ENCODE peak calls at places on chromosomes 11 and 22, in seven cellular contexts. R is mucosa of descending colon, Q is AG04450, Y is astrocyte of the spinal cord, E is sigmoid colon, S is colonic mucosa, M is esophagus squamous epithelium. X is an unnamed sample.

GRCh38 chr22:39279170-39279850 is 34.5 kb upstream of the PDGFB start:
- DNase-seq in R (no peak), E (no peak), Q (no peak), M (no peak), S (no peak), Y (no peak), X (no peak)

GRCh38 chr22:32063701-32064100 is 20.6 kb downstream of the SLC5A1 start:
- DNase-seq in E (no peak), M (no peak), S (no peak), Q (no peak), Y (no peak), R (no peak), X (no peak)

GRCh38 chr11:93123351-93123898 is 74.4 kb downstream of the SLC36A4 start:
- DNase-seq in Q (no peak), E (no peak), M (no peak), R (peak; percentile 68), S (peak; percentile 89), Y (peak; percentile 34), X (no peak)

GRCh38 chr11:129694538-129694937 is 121.1 kb upstream of the TMEM45B start:
- DNase-seq in E (no peak), S (peak; percentile 38), Y (no peak), R (no peak), Q (no peak), M (no peak), X (peak; percentile 11)

GRCh38 chr11:12539570-12539969 is 134.7 kb upstream of the TEAD1 start:
- DNase-seq in S (no peak), Q (peak; percentile 91), E (no peak), R (no peak), M (no peak), Y (peak; percentile 88), X (no peak)

GRCh38 chr11:32052218-32052617 is 38.7 kb upstream of the RCN1 start:
- DNase-seq in S (peak; percentile 40), R (no peak), Q (peak; percentile 15), Y (peak; percentile 55), E (peak; percentile 70), M (no peak), X (peak; percentile 64)

GRCh38 chr11:33713162-33713913 is 12.7 kb upstream of the C11orf91 start:
- DNase-seq in M (no peak), Q (no peak), S (no peak), E (no peak), R (no peak), Y (no peak), X (no peak)

GRCh38 chr11:76069061-76069460 is 137.2 kb downstream of the WNT11 start:
- DNase-seq in S (no peak), E (no peak), R (no peak), M (no peak), Y (no peak), Q (no peak), X (no peak)

GRCh38 chr11:68116126-68116525 is 5.1 kb downstream of the CHKA start:
- DNase-seq in S (peak; percentile 57), M (no peak), R (peak; percentile 48), Q (no peak), E (peak; percentile 21), Y (no peak), X (no peak)

GRCh38 chr11:48107188-48107704 is 109.4 kb upstream of the OR4B1 start:
- DNase-seq in Q (no peak), E (no peak), Y (no peak), S (no peak), M (no peak), R (peak; percentile 70), X (peak; percentile 82)

GRCh38 chr11:109972939-109973338 is 120.3 kb upstream of the ZC3H12C start:
- DNase-seq in M (no peak), S (no peak), Q (no peak), R (no peak), E (no peak), Y (no peak), X (no peak)

DNA sequence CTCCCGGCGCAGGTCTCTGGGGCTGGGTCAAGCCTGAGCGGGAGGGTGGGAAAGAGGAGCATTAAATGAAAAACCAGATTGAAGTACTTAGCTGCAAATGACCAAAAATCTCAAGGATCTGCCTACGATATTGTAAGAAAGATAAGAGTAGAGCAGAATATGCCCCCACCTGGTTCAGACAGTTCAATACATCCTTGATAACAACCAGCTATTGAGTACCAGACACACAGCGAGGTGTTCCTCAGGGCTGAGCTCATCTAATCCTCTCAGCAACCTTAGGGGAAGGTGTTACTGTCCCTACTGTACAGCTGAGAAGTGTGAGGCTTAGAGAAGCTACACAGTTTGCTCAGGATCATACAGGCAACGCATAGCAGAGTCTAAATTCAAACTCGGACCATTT is 27.4 kb upstream of the HMGXB4 start:
- DNase-seq in M (no peak), Q (no peak), Y (no peak), E (no peak), R (no peak), S (no peak), X (peak; percentile 12)
- H3K4me3 ChIP-seq in M (no peak overlapping the region), Q (no peak overlapping the region), Y (no peak overlapping the region), E (no peak overlapping the region), R (no peak overlapping the region), S (no peak overlapping the region), X (peak overlapping the region; percentile 58)

GRCh38 chr11:21811572-21811971 is 381.3 kb upstream of the ANO5 start:
- DNase-seq in S (no peak), E (no peak), Q (no peak), Y (no peak), M (no peak), R (no peak), X (no peak)
- TF ChIP-seq CTCF in S (no peak), E (no peak), Q (no peak), Y (no peak), M (no peak), R (no peak), X (no peak)

DNA sequence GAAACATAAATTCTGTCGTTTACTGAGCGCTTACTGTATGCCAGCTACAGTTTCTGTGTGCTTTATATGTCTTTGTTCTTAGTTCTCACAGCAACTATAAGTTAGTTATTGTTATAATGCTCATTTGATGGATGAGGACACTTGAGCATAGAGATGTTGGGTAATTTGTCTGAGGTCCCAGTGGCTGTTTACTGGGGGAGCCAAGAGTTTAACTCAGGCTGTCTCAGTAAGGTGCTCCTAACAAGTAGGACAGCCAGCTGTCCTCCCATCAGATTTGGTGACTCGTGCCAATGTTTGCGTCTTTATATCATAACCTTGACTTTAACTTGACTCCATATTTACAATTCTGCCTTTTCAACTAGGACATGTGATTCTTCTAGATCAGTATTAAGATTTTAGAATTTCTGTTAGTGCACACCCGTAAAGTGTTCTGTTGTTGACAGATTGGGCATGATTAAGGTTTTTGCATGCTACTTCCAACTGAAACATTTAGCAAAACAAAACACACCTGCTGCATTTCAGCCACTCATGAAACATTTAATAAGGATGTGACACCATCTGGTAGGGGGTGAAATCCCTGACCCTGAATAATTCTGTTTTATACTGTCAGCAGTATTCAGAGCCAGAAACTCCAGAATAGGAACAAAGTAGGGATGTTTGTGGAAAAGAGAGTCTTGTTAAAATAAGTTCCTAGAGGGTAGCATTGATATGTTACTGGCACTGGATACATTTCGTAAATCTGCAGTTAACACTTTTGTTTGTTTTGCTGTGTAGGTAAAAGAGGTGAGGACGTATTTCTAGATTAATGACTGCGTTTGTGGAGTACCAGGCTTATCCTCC is 1.9 kb downstream of the REXO2 start:
- DNase-seq in Y (no peak), E (no peak), R (no peak), M (no peak), S (no peak), Q (no peak), X (no peak)
- H3K4me3 ChIP-seq in Y (peak overlapping the region; percentile 100), E (peak overlapping the region; percentile 99), R (no peak overlapping the region), M (no peak overlapping the region), S (no peak overlapping the region), Q (peak overlapping the region; percentile 99), X (no peak overlapping the region)

DNA sequence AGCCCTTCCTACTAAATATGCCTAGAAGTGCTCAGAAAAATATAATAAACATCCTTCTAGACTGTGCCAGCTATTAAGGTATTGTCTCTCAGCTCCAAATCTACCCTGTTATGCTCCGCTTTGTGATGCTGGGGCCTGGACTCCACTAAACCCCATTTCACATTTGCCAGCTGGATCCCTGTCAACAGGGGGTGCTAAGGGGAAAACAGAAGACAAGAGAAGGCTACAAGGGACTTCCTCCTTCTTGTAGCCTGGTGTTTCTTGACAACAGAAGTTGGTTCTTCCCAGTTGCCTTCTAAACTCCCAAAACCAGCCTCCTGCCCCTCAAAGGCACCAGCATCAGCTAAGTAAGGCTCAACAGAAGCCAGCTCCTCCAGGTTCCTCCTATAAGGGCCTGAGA is 5.2 kb downstream of the NUMA1 start:
- DNase-seq in S (no peak), E (no peak), M (no peak), Q (no peak), R (no peak), Y (no peak), X (peak; percentile 22)
- TF ChIP-seq CTCF in S (no peak), E (no peak), M (no peak), Q (peak; percentile 18), R (no peak), Y (no peak), X (no peak)

DNA sequence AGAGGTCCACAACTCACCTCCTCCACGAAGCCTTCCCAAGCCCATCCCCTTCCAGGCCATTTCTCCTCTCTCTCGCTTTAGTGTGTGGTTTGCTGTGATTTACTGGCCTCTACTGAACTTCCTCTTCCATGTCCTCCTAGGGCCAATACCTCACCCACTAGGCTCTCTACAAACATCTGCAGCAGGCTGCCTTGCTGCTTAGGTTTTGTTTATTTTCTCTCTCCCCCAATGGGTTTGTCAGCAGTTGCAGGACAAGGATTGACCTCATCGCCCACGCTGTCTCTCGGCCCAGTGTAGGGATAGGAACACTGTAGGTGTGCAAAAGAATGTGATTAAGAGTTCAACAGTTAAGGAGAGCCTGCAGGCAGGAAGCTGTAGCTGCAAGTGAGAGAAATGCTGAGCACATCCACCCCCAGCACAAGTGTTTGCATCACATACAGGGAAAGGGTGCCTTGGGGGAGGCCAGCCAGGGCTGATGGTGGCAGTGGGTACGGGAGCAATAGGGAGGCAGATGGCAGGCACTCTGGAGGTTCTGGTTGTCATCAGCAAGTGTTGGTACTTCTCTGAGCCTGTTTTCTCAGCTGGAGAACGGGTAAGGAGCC is 1.4 kb downstream of the PC start:
- DNase-seq in Q (no peak), M (no peak), E (peak; percentile 70), Y (peak; percentile 87), R (no peak), S (no peak), X (no peak)
- H3K4me3 ChIP-seq in Q (peak overlapping the region; percentile 5), M (no peak overlapping the region), E (no peak overlapping the region), Y (peak overlapping the region; percentile 48), R (no peak overlapping the region), S (peak overlapping the region; percentile 62), X (no peak overlapping the region)

DNA sequence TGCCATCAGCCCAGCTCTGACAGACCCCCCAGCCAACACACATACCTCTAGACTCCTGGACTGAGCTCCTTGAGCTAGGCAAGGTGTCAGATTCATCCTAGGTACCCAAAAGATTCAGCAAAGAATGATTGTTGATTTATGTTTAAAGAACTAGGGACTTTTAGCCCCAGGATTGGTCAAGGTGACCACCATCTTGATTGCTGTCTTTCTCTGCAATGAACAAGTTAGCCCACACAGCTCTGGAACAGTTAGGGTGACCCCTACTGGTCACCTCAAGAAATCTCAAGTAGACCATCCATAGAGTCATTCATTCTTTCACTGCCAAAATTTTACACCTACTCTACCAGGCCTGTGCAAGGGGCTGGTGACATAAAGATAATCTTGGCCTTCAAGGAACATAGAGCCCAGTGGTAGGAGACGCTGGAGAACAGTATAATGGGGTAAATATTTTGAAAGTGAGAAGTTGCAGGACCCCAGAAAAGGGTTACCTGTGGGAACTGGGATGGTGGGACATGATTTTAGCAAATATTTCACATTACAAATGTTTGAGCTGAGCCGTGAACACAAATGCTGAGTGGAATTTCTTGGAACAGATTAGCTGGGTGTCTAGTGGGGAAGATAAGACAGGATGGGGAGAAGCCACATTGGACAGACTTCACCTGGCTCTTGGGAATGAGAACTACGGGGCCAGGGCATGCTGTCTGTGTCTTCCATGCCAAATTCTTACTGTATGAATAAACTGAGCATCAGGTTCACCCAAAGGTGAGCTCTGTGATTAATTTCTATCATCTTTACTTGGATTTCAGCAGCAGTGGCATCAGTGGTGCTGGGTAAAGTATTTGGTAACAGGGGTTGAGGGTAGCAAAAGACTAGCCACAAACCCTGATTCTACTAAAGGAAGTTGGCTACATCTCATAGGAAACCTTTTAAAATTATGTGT is 39.1 kb downstream of the IRAG1 start:
- DNase-seq in S (no peak), Y (peak; percentile 63), Q (no peak), M (no peak), R (no peak), E (peak; percentile 55), X (peak; percentile 81)
- TF ChIP-seq CTCF in S (peak; percentile 58), Y (peak; percentile 64), Q (peak; percentile 60), M (peak; percentile 74), R (peak; percentile 17), E (peak; percentile 46), X (peak; percentile 74)